ENCODE peak calls at places on chromosomes 7 and 10, in six cellular contexts. W is H9, S is neuronal stem cell, L is trophoblast cell, R is IMR-90, I is H1. Z is an unnamed sample.
A peak's percentile ranks its signal among the peaks of the same experiment; 100 is the strongest.

GRCh38 chr10:108465871-108466641 is 1301.5 kb upstream of the SORCS1 start:
- DNase-seq in S (peak; percentile 26), I (peak; percentile 9), W (peak; percentile 67), R (no peak), L (no peak), Z (peak; percentile 6)

GRCh38 chr7:123624527-123625183 is 23.0 kb downstream of the ASB15 start:
- DNase-seq in S (no peak), W (peak; percentile 79), L (peak; percentile 86), R (peak; percentile 25), I (peak; percentile 36), Z (no peak)

GRCh38 chr10:97991875-97992274 is 38.5 kb downstream of the CRTAC1 start:
- DNase-seq in S (peak; percentile 72), W (peak; percentile 60), L (peak; percentile 36), I (no peak), R (peak; percentile 17), Z (peak; percentile 30)

GRCh38 chr10:20195076-20195475 is 378.8 kb downstream of the PLXDC2 start:
- DNase-seq in S (no peak), W (no peak), I (no peak), R (no peak), L (no peak), Z (no peak)

GRCh38 chr7:135162382-135163001 is 8.0 kb downstream of the CYREN start:
- DNase-seq in W (no peak), S (no peak), L (no peak), I (no peak), R (no peak), Z (no peak)

GRCh38 chr10:13526952-13527863 is 1.6 kb downstream of the BEND7 start:
- DNase-seq in R (peak; percentile 72), S (no peak), I (no peak), L (peak; percentile 88), W (no peak), Z (peak; percentile 61)

GRCh38 chr10:72740526-72740925 is 48.6 kb downstream of the MCU start:
- DNase-seq in I (no peak), S (no peak), L (peak; percentile 78), W (no peak), R (peak; percentile 65), Z (peak; percentile 85)

GRCh38 chr7:127208351-127208750 is 44.4 kb downstream of the GRM8 start:
- DNase-seq in S (no peak), I (no peak), R (no peak), W (no peak), L (peak; percentile 54), Z (no peak)

GRCh38 chr10:48554246-48554645 is 50.6 kb downstream of the ARHGAP22 start:
- DNase-seq in R (no peak), W (no peak), I (no peak), S (no peak), L (no peak), Z (no peak)

GRCh38 chr7:32602470-32602869 is 107.2 kb downstream of the AVL9 start:
- DNase-seq in R (no peak), S (no peak), I (no peak), W (no peak), L (no peak), Z (no peak)

GRCh38 chr10:31647861-31648260 is 280.8 kb downstream of the ARHGAP12 start:
- DNase-seq in L (no peak), R (peak; percentile 35), S (no peak), W (no peak), I (no peak), Z (peak; percentile 11)

GRCh38 chr10:88792656-88793055 is 9.9 kb upstream of the LIPM start:
- DNase-seq in L (peak; percentile 36), R (peak; percentile 45), W (no peak), I (no peak), S (no peak), Z (peak; percentile 54)

GRCh38 chr10:128463991-128464755 is 337.9 kb upstream of the MKI67 start:
- DNase-seq in I (no peak), W (peak; percentile 35), S (peak; percentile 42), R (peak; percentile 63), L (peak; percentile 58), Z (peak; percentile 24)

GRCh38 chr10:72080042-72081035 is 8.0 kb downstream of the SPOCK2 start:
- DNase-seq in S (no peak), L (peak; percentile 83), R (no peak), I (no peak), W (no peak), Z (no peak)

GRCh38 chr7:31065021-31065593 is 13.0 kb downstream of the ADCYAP1R1 start:
- DNase-seq in L (no peak), I (no peak), W (no peak), S (no peak), R (no peak), Z (no peak)

GRCh38 chr7:2181077-2181854 is 51.5 kb downstream of the MAD1L1 start:
- DNase-seq in S (no peak), I (no peak), W (no peak), L (no peak), R (no peak), Z (no peak)

GRCh38 chr10:25556457-25556856 is 377.6 kb upstream of the MYO3A start:
- DNase-seq in S (no peak), I (no peak), L (peak; percentile 23), R (peak; percentile 0), W (no peak), Z (peak; percentile 83)

GRCh38 chr7:140213684-140214074 is 36.9 kb upstream of the KDM7A start:
- DNase-seq in I (no peak), R (no peak), L (no peak), W (no peak), S (no peak), Z (no peak)

GRCh38 chr10:133474833-133475734 is 21.3 kb downstream of the SCART1 start:
- DNase-seq in R (no peak), I (no peak), S (no peak), W (no peak), L (no peak), Z (no peak)

GRCh38 chr10:104665174-104665573 is 24.1 kb downstream of the SORCS3 start:
- DNase-seq in I (no peak), L (no peak), W (no peak), R (no peak), S (no peak), Z (no peak)

GRCh38 chr10:132048294-132048667 is 17.5 kb upstream of the JAKMIP3 start:
- DNase-seq in I (no peak), S (no peak), R (no peak), L (no peak), W (no peak), Z (no peak)

DNA sequence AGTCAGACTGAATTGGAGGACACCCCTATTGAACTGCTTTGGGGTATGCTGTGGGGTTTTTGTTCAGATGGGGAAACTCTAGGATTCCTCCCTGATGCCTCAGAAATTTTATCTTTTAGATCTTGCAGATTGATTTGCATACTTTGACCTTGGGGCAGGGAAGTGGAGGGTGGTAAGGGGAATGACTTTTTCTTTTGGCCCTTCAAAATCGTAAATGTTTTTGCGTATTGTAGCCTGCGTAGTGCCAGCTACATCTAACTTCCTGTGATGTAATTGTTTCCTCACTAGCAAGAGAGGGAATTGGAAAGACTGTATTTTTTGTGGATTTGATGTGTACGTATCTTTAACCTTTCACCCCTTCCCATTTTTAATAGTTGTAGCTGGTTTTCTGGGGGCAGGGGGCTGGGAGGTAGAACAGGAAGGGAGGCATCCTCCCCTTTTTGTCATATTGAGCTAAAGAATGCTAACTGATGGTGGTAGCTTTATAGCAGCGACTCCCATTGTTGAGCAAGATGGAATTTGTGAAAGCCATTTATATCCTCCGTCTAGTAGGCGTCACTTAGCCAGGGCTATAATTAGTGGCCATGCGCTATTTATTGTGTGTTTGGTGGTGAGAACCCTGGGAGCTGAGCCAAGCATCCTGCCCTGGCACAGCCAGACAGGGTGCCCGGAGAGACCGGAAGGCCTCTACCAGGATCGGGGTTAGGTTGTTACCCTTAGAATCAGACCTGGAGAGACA is 11.3 kb downstream of the DUSP5 start:
- DNase-seq in W (no peak), R (no peak), S (no peak), I (no peak), L (no peak), Z (no peak)
- H4K8ac ChIP-seq in W (no peak overlapping the region), R (no peak overlapping the region), S (no peak overlapping the region), I (no peak overlapping the region), L (no peak overlapping the region), Z (no peak overlapping the region)

DNA sequence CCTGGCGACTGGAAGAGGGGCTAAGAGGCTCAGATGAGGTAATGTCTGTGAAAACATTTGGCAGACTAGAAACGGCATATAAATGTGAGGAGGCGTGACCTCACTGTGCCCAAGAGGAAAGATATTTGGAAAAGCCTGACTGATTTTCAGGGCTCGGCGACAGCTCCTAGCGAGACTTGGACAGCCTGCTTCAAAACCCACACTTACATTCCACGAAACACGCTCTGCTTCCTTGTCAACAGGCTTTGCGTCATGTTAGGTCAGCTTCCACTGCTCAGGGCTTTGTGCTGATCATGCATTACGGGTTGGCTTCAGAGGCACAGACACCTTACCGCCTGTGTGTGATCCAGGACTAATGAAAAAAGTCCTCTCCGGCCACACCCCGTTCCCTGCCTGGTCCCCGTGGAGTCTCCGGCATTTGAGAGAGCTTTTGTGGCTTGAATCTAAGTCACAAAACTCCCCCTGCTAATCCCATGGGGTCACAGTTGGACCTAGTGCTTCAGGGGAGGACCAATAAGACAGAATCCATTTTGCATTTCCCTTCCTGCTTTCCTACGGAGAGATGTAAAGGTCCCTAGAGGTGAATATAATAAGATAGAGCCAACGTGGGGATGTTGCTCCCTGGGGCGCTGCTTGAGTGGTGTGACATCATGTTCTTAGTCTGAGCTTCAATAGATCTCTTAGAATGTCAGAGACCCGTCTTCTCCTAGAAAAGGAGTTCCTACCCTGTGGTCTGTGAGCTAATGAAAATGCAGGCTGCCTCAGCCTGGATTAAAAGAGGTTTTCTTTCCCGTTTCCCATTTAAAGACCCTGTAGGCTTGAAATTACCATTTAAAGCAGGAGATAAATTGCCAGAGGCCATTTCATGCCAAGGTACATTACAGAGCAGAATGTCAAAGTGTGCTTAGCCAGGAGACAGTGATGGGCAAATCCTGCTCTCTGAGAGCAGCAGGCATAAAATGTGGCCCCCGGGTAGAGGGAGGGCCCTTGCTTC is 25.4 kb downstream of the FGFBP3 start:
- DNase-seq in R (peak; percentile 41), S (peak; percentile 50), L (peak; percentile 74), W (peak; percentile 61), I (no peak), Z (peak; percentile 45)
- H3K4ac ChIP-seq in R (no peak overlapping the region), S (no peak overlapping the region), L (no peak overlapping the region), W (no peak overlapping the region), I (peak overlapping the region; percentile 96), Z (peak overlapping the region; percentile 67)

GRCh38 chr7:29406366-29406765 is 157.3 kb upstream of the PRR15 start:
- DNase-seq in R (no peak), W (no peak), L (no peak), S (no peak), I (no peak), Z (no peak)
- H4K91ac ChIP-seq in R (no peak overlapping the region), W (no peak overlapping the region), L (no peak overlapping the region), S (no peak overlapping the region), I (no peak overlapping the region), Z (no peak overlapping the region)

DNA sequence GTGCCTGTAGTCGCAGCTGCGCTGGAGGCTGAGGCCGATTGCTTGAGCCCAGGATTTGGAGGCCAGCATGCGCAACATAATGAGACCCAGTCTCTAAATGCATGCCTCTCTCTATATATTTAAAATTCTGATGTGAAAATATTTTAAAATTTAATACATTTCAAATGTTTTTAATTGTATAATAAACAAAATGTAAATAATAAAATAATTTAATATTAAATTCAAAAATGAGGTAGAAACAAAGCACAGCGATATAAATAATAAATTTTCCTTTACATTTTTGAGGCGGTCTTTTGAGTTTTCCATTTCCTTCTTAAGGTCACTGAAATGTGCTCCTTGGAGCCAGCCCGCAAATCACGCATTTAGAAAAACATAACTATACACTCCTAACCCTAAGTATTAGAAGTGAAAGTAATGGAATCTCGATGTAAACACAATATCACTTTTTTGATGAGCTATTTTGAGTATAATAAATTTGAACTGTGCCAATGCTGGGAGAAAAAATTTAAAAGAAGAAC is 523 bp upstream of the CDK1 start:
- DNase-seq in R (no peak), L (no peak), S (no peak), W (no peak), I (no peak), Z (no peak)
- H4K8ac ChIP-seq in R (peak overlapping the region; percentile 83), L (peak overlapping the region; percentile 79), S (no peak overlapping the region), W (no peak overlapping the region), I (no peak overlapping the region), Z (peak overlapping the region; percentile 85)

GRCh38 chr10:85643171-85643838 is 723.3 kb downstream of the GRID1 start:
- DNase-seq in S (no peak), W (no peak), L (no peak), I (no peak), R (no peak), Z (no peak)
- H3K4ac ChIP-seq in S (no peak overlapping the region), W (no peak overlapping the region), L (peak overlapping the region; percentile 57), I (no peak overlapping the region), R (no peak overlapping the region), Z (peak overlapping the region; percentile 70)

Z was measured in mesenchymal stem cell.